ENCODE peak calls at places on chromosomes 11 and 22, in five cellular contexts. D, C, M, X and Z are unnamed samples.

GRCh38 chr11:133560467-133560866 is 28.2 kb upstream of the OPCML start:
- DNase-seq in X (no peak), D (no peak), C (no peak), M (no peak), Z (no peak)

GRCh38 chr11:33970984-33971466 is 79.1 kb upstream of the LMO2 start:
- DNase-seq in C (peak), D (peak), X (peak), M (peak), Z (no peak)

GRCh38 chr11:116162541-116163230 is 610.1 kb downstream of the BUD13 start:
- DNase-seq in X (no peak), M (no peak), D (peak), C (peak), Z (no peak)

GRCh38 chr11:14554959-14555358 is 34.8 kb upstream of the PSMA1 start:
- DNase-seq in X (no peak), C (no peak), M (peak), D (peak), Z (no peak)

GRCh38 chr11:6627762-6628241 is 8.6 kb upstream of the TPP1 start:
- DNase-seq in X (no peak), D (no peak), M (no peak), C (no peak), Z (no peak)

GRCh38 chr22:20319745-20320658 is at the start of gene DGCR6L:
- DNase-seq in C (peak), M (no peak), X (peak), D (peak), Z (no peak)

GRCh38 chr22:17266261-17266971 is 47.2 kb upstream of the ADA2 start:
- DNase-seq in D (peak), X (no peak), C (no peak), M (no peak), Z (peak)

GRCh38 chr11:124835918-124836317 is 29.3 kb upstream of the ROBO3 start:
- DNase-seq in X (no peak), M (no peak), C (no peak), D (no peak), Z (no peak)

GRCh38 chr11:35944503-35945136 is 758 bp downstream of the LDLRAD3 start:
- DNase-seq in M (no peak), C (peak), D (no peak), X (no peak), Z (no peak)

GRCh38 chr11:2360081-2360642 is 16.9 kb upstream of the CD81 start:
- DNase-seq in D (no peak), X (no peak), C (no peak), M (no peak), Z (no peak)